ENCODE peak calls at places on chromosomes 13 and 19, in ten cellular contexts. L, Y, W, V, F, G, I, B, D and Z are unnamed samples.

GRCh38 chr19:11881151-11881800 is 6.3 kb upstream of the ZNF69 start:
- DNase-seq in L (peak; percentile 63), Y (peak; percentile 85), W (peak; percentile 73), V (peak; percentile 55), F (peak; percentile 48), G (peak; percentile 31), I (peak; percentile 51), B (peak; percentile 53), D (peak; percentile 65), Z (peak; percentile 52)

GRCh38 chr19:3224346-3225325 is at the start of gene CELF5:
- DNase-seq in L (peak; percentile 73), Y (peak; percentile 91), W (peak; percentile 11), V (peak; percentile 58), F (no peak), G (peak; percentile 38), I (no peak), B (no peak), D (no peak), Z (peak; percentile 29)

GRCh38 chr19:18194554-18195238 is 1.7 kb downstream of the MPV17L2 start:
- DNase-seq in L (peak; percentile 72), Y (peak; percentile 58), W (peak; percentile 29), V (peak; percentile 58), F (no peak), G (peak; percentile 74), I (peak; percentile 34), B (no peak), D (peak; percentile 82), Z (peak; percentile 55)

GRCh38 chr13:43687038-43687437 is 99.7 kb downstream of the ENOX1 start:
- DNase-seq in L (no peak), Y (no peak), W (no peak), V (no peak), F (no peak), G (no peak), I (no peak), B (no peak), D (no peak), Z (no peak)

GRCh38 chr19:1450735-1451669 is 1.1 kb downstream of the APC2 start:
- DNase-seq in L (no peak), Y (no peak), W (no peak), V (no peak), F (no peak), G (no peak), I (no peak), B (no peak), D (no peak), Z (no peak)

GRCh38 chr19:28569132-28570114 is 643.5 kb downstream of the UQCRFS1 start:
- DNase-seq in L (no peak), Y (no peak), W (no peak), V (no peak), F (no peak), G (no peak), I (no peak), B (no peak), D (no peak), Z (no peak)

GRCh38 chr19:35959040-35959967 is 23.1 kb downstream of the LRFN3 start:
- DNase-seq in L (peak; percentile 88), Y (peak; percentile 58), W (no peak), V (peak; percentile 82), F (no peak), G (peak; percentile 35), I (no peak), B (no peak), D (no peak), Z (no peak)

GRCh38 chr13:99199541-99200432 is 867 bp upstream of the UBAC2 start:
- DNase-seq in L (no peak), Y (no peak), W (peak; percentile 24), V (no peak), F (peak; percentile 23), G (no peak), I (no peak), B (no peak), D (peak; percentile 30), Z (peak; percentile 37)

GRCh38 chr19:45767410-45767880 is 1.6 kb downstream of the SIX5 start:
- DNase-seq in L (peak; percentile 87), Y (peak; percentile 88), W (peak; percentile 91), V (no peak), F (peak; percentile 81), G (peak; percentile 83), I (peak; percentile 89), B (peak; percentile 84), D (peak; percentile 85), Z (peak; percentile 94)

GRCh38 chr13:30866692-30867669 is 39.1 kb upstream of the MEDAG start:
- DNase-seq in L (no peak), Y (no peak), W (no peak), V (no peak), F (no peak), G (no peak), I (no peak), B (no peak), D (no peak), Z (no peak)

GRCh38 chr19:28710278-28710677 is 502.7 kb downstream of the UQCRFS1 start:
- DNase-seq in L (no peak), Y (peak; percentile 73), W (peak; percentile 86), V (no peak), F (peak; percentile 52), G (no peak), I (peak; percentile 67), B (no peak), D (peak; percentile 87), Z (peak; percentile 60)

GRCh38 chr19:17948967-17949930 is 16.4 kb downstream of the CCDC124 start:
- DNase-seq in L (no peak), Y (peak; percentile 43), W (no peak), V (no peak), F (no peak), G (no peak), I (no peak), B (no peak), D (no peak), Z (no peak)

GRCh38 chr19:19342086-19343015 is 21.7 kb downstream of the MAU2 start:
- DNase-seq in L (peak; percentile 84), Y (peak; percentile 83), W (peak; percentile 75), V (no peak), F (peak; percentile 53), G (peak; percentile 48), I (peak; percentile 46), B (peak; percentile 50), D (peak; percentile 31), Z (peak; percentile 57)

GRCh38 chr13:80278706-80279105 is 62.2 kb downstream of the SPRY2 start:
- DNase-seq in L (no peak), Y (no peak), W (no peak), V (no peak), F (no peak), G (no peak), I (no peak), B (no peak), D (no peak), Z (no peak)

GRCh38 chr13:66402071-66402470 is 828.1 kb downstream of the PCDH9 start:
- DNase-seq in L (no peak), Y (no peak), W (peak; percentile 55), V (no peak), F (no peak), G (no peak), I (no peak), B (no peak), D (no peak), Z (no peak)

GRCh38 chr13:100182894-100183490 is 94.1 kb downstream of the PCCA start:
- DNase-seq in L (no peak), Y (no peak), W (no peak), V (no peak), F (no peak), G (no peak), I (no peak), B (no peak), D (no peak), Z (no peak)

GRCh38 chr13:73952683-73953082 is 181.5 kb downstream of the KLF12 start:
- DNase-seq in L (no peak), Y (no peak), W (no peak), V (no peak), F (no peak), G (no peak), I (peak; percentile 86), B (no peak), D (no peak), Z (no peak)

GRCh38 chr13:80814541-80814940 is 473.6 kb upstream of the SPRY2 start:
- DNase-seq in L (no peak), Y (no peak), W (peak; percentile 23), V (no peak), F (no peak), G (no peak), I (no peak), B (no peak), D (peak; percentile 40), Z (peak; percentile 32)

DNA sequence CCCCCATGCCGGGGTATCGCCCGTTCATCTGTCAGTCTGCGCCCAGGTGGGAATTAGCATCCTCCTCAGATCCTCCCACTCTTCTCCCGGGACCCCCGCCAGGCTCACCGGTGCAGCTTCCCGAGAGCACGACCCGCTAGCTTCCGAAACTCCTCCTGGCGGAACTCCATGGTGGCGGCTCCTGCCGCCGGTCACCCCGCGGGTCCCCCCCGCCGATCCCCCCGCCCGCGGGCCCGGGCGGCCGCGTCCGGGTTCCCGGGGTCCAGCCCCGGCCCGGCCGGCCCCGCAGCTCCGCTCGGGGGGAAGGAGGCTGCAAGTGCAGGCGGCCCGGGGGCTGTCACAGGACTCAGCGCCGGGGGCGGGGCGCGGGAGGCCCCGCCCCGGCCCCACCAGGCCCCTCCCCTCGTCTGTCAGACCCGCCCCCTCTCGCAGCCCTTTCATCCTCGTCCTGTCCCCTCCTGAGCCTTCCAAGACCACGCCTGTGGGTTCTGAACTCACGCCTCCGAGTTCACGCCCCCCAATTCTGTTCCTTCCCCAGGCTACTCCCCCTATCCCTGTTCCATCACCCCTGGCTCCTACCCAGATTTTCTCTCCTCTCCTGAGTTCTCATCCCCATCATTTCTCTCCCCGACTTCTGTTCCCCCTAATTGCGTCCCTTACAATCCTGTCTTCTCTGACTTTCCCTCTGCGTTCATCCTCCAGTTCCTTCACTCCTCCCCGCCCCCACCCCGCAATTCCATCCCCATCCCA is at the start of gene SLC17A7:
- DNase-seq in L (no peak), Y (peak; percentile 86), W (no peak), V (peak; percentile 50), F (no peak), G (peak; percentile 76), I (no peak), B (peak; percentile 50), D (no peak), Z (no peak)
- H3K4me3 ChIP-seq in L (peak within 1 kb of the TSS; percentile 8), Y (peak within 1 kb of the TSS; percentile 43), W (no peak within 1 kb of the TSS), V (no peak within 1 kb of the TSS), F (peak within 1 kb of the TSS; percentile 2), G (no peak within 1 kb of the TSS), I (no peak within 1 kb of the TSS), B (peak within 1 kb of the TSS; percentile 81), D (peak within 1 kb of the TSS; percentile 28), Z (peak within 1 kb of the TSS; percentile 76)

GRCh38 chr19:50962245-50962644 is 7.1 kb downstream of the KLK6 start:
- DNase-seq in L (no peak), Y (no peak), W (no peak), V (no peak), F (no peak), G (no peak), I (no peak), B (no peak), D (no peak), Z (no peak)
- TF ChIP-seq CTCF in L (no peak), Y (no peak), W (no peak), V (no peak), F (no peak), G (no peak), I (no peak), B (no peak), D (no peak), Z (no peak)

GRCh38 chr19:55546822-55547614 is 1.7 kb upstream of the SBK3 start:
- DNase-seq in L (peak; percentile 91), Y (peak; percentile 42), W (peak; percentile 87), V (no peak), F (peak; percentile 26), G (peak; percentile 44), I (peak; percentile 84), B (peak; percentile 91), D (peak; percentile 51), Z (peak; percentile 73)
- H3K4me3 ChIP-seq in L (no peak overlapping the region), Y (no peak overlapping the region), W (no peak overlapping the region), V (no peak overlapping the region), F (no peak overlapping the region), G (no peak overlapping the region), I (no peak overlapping the region), B (no peak overlapping the region), D (no peak overlapping the region), Z (no peak overlapping the region)

GRCh38 chr19:5624741-5625140 is 1.9 kb downstream of the SAFB start:
- DNase-seq in L (no peak), Y (peak; percentile 33), W (peak; percentile 25), V (no peak), F (no peak), G (no peak), I (no peak), B (no peak), D (no peak), Z (no peak)
- TF ChIP-seq CTCF in L (no peak), Y (no peak), W (no peak), V (no peak), F (peak; percentile 3), G (no peak), I (no peak), B (no peak), D (no peak), Z (no peak)